ENCODE peak calls at places on chromosomes 2 and 18, in nine cellular contexts. L is lung, Q is WERI-Rb-1, P is cardiac fibroblast, Y is AG10803, I is vagina, D is brain microvascular endothelial cell, G is PC-3, W is endodermal cell. X is an unnamed sample.

GRCh38 chr18:159037-159652 is 788 bp downstream of the USP14 start:
- DNase-seq in Y (peak), P (peak), L (no peak), I (no peak), D (no peak), W (peak), Q (no peak), G (peak), X (no peak)

GRCh38 chr2:203446071-203446481 is 89.0 kb downstream of the RAPH1 start:
- DNase-seq in W (no peak), P (peak), G (peak), D (peak), L (no peak), Q (no peak), Y (peak), I (no peak), X (peak)

GRCh38 chr2:237627463-237628321 is at the start of gene LRRFIP1:
- DNase-seq in I (no peak), L (no peak), W (peak), G (peak), P (no peak), Y (no peak), D (no peak), Q (peak), X (no peak)

GRCh38 chr2:25617948-25618646 is 55.3 kb downstream of the DTNB start:
- DNase-seq in L (no peak), P (peak), Y (peak), G (peak), I (no peak), Q (no peak), D (peak), W (no peak), X (peak)

GRCh38 chr2:165499131-165499530 is 29.6 kb downstream of the CSRNP3 start:
- DNase-seq in G (no peak), W (no peak), P (no peak), D (no peak), Q (no peak), I (no peak), L (no peak), Y (no peak), X (no peak)

GRCh38 chr2:120592084-120592483 is 143.6 kb upstream of the GLI2 start:
- DNase-seq in Y (no peak), G (no peak), L (no peak), Q (no peak), D (no peak), W (no peak), I (no peak), P (no peak), X (no peak)

GRCh38 chr2:95333888-95334338 is 36.8 kb downstream of the KCNIP3 start:
- DNase-seq in L (no peak), P (peak), Y (peak), D (no peak), Q (no peak), I (no peak), G (peak), W (no peak), X (peak)

GRCh38 chr2:201264472-201265173 is 4.3 kb downstream of the CASP8 start:
- DNase-seq in I (peak), Q (no peak), Y (no peak), W (no peak), D (no peak), P (no peak), L (no peak), G (no peak), X (no peak)

GRCh38 chr18:23871410-23871809 is 143.1 kb upstream of the TTC39C start:
- DNase-seq in W (no peak), Q (no peak), D (peak), L (no peak), Y (no peak), P (peak), I (peak), G (peak), X (no peak)

GRCh38 chr2:158586491-158586890 is 129.7 kb downstream of the PKP4 start:
- DNase-seq in Q (no peak), W (no peak), D (peak), G (peak), P (peak), L (no peak), Y (peak), I (no peak), X (peak)

GRCh38 chr2:80778704-80779103 is 474.2 kb upstream of the LRRTM1 start:
- DNase-seq in D (no peak), G (no peak), Y (no peak), L (no peak), Q (no peak), P (no peak), W (no peak), I (no peak), X (no peak)

GRCh38 chr2:195498176-195498575 is 158.8 kb upstream of the SLC39A10 start:
- DNase-seq in W (peak), D (no peak), Y (peak), L (peak), I (no peak), G (peak), Q (peak), P (peak), X (no peak)

GRCh38 chr2:55923091-55923977 is at the start of gene EFEMP1:
- DNase-seq in G (peak), I (no peak), Y (peak), Q (peak), P (peak), L (peak), W (peak), D (peak), X (no peak)

GRCh38 chr2:63050186-63050915 is at the start of gene OTX1:
- DNase-seq in G (peak), W (peak), Y (peak), L (peak), Q (peak), D (no peak), P (peak), I (no peak), X (peak)

GRCh38 chr18:13893418-13893760 is 21.9 kb downstream of the MC2R start:
- DNase-seq in Y (no peak), G (no peak), P (no peak), I (no peak), W (no peak), Q (no peak), D (no peak), L (no peak), X (no peak)

GRCh38 chr2:37230581-37230980 is 815 bp downstream of the CEBPZ start:
- DNase-seq in D (no peak), P (peak), G (peak), Q (no peak), L (no peak), W (peak), Y (peak), I (no peak), X (no peak)

GRCh38 chr2:10048501-10049171 is 5.3 kb downstream of the KLF11 start:
- DNase-seq in W (peak), P (peak), I (no peak), Y (peak), L (no peak), D (peak), Q (no peak), G (peak), X (no peak)

GRCh38 chr2:42906115-42906556 is 113.8 kb upstream of the HAAO start:
- DNase-seq in I (no peak), D (no peak), L (no peak), Y (no peak), W (no peak), Q (no peak), G (no peak), P (no peak), X (no peak)

GRCh38 chr18:60684843-60685513 is 312.4 kb upstream of the MC4R start:
- DNase-seq in P (peak), L (no peak), Y (peak), Q (no peak), D (no peak), I (no peak), G (peak), W (no peak), X (peak)

DNA sequence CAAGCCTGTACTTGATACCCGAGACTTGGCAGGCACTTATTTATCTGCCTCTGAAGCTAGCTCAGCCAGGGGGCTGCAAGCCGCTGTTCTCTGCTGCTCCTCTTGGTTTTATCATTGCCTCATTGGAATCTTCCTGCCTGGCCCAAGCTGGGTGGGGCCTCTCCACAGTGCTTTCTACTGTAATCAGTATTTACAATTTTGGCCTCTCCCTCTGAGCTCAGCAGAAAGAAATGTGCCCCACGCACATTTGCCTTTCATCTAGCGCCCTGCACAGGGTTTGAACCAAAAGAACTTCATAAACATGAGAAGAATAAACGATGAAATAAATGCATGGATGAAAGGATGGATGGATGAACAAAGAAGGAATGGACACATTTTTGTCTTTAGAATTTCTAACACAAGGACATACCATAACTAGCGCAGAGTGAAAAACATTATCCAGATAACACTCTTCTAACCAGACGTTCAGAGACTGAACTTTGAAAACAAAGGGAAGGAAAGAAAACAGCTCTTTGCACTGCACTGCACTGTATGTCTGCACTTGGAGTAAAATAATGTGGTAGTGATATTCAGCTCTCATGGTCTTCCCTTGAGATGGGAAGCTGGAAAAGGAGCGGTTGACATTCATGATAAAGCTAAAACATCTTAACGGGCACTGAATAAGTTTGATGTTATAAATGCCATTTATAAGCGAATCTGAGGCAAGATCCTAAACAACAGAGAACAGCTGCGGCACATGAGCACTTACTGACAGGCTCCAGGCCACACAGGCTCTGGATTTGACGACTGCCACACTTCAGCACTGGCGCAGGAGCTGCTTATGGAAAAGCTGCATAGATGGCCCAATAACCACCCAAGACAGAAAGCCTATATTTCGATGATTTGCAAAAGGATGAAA is 86.8 kb upstream of the SP3 start:
- DNase-seq in P (peak), I (no peak), G (peak), W (peak), Q (no peak), Y (peak), D (peak), L (no peak), X (peak)
- H3K4me3 ChIP-seq in P (no peak), I (no peak), G (peak), W (peak), Q (no peak), Y (no peak), D (no peak), L (no peak), X (no peak)

GRCh38 chr18:31427010-31427409 is 20.5 kb upstream of the DSG3 start:
- DNase-seq in G (no peak), Q (no peak), I (no peak), W (no peak), D (no peak), Y (no peak), L (no peak), P (no peak), X (no peak)

GRCh38 chr18:31428211-31428610 is 19.3 kb upstream of the DSG3 start:
- DNase-seq in L (no peak), I (no peak), Y (no peak), G (no peak), W (no peak), D (no peak), Q (no peak), P (no peak), X (no peak)

GRCh38 chr18:31420524-31420923 is 27.0 kb upstream of the DSG3 start:
- DNase-seq in D (no peak), G (no peak), W (no peak), P (no peak), Y (no peak), I (no peak), L (no peak), Q (no peak), X (no peak)

GRCh38 chr18:31426021-31426420 is 21.5 kb upstream of the DSG3 start:
- DNase-seq in D (no peak), P (no peak), I (no peak), G (no peak), Q (no peak), L (no peak), Y (no peak), W (no peak), X (no peak)

DNA sequence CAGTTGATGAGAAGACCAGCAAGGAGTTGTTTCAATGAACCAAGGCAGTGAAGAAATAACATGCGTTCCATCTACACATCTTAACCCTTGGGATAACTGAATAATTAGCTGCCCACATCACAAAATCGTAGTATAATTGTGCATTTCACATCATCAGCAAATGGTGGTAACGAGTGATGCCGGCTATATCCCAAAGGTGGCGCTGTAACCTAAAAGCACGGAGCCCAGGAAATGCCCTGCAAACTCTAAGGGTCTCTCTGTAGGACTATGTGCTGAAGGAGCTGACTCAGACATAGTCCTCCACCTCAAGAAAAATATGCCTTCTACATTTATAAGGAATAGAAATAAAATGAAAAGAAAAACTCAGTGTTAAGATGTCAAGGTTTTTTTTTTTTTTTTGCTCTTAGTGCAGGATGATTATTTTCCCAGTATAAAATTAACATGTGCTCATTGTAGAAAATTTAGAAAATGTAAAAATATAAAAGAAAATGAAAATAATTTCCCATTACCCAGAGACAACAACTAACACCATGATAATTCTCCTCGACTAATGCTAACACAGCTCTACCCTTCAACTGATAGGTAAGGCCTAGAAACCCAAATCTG is 23.1 kb upstream of the DSG3 start:
- DNase-seq in W (peak), G (peak), D (peak), I (no peak), Q (peak), P (peak), L (no peak), Y (no peak), X (no peak)
- TF ChIP-seq CTCF in W (peak), G (peak), D (peak), I (no peak), Q (peak), P (peak), L (no peak), Y (peak), X (peak)

DNA sequence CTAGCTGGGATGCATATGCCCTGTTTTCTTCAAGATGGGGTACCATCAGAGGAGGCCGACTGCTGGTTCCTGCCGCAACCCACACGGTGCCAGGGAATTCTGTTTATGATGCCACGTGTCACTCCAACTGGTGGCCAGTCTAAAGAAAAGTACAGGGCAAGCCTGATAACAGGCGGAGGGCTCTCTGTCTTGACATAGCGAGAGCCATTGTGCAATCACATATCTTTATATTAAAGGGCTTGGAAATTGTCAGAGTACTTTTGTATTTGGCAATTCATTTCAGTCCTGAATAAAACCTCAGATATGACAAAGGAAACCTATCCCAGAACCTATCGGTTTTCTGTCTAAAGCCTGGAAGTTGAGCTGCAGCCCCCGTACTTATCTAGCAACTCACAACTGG is 768.4 kb downstream of the TDRD15 start:
- DNase-seq in Q (no peak), W (no peak), D (no peak), P (no peak), G (no peak), Y (no peak), I (no peak), L (no peak), X (no peak)
- H3K4me3 ChIP-seq in Q (no peak), W (no peak), D (no peak), P (no peak), G (no peak), Y (no peak), I (no peak), L (no peak), X (no peak)

GRCh38 chr2:200235533-200235932 is 71.0 kb upstream of the SPATS2L start:
- DNase-seq in Q (no peak), G (no peak), L (no peak), Y (no peak), P (no peak), D (no peak), I (no peak), W (no peak), X (no peak)
- TF ChIP-seq CTCF in Q (no peak), G (no peak), L (no peak), Y (no peak), P (no peak), D (no peak), I (no peak), W (no peak), X (no peak)

GRCh38 chr18:67265464-67266245 is 250.9 kb downstream of the DSEL start:
- DNase-seq in L (no peak), I (no peak), P (peak), Y (peak), W (no peak), G (peak), Q (no peak), D (peak), X (peak)
- H3K4me3 ChIP-seq in L (no peak), I (no peak), P (no peak), Y (no peak), W (no peak), G (peak), Q (no peak), D (no peak), X (no peak)